ENCODE peak calls at places on chromosomes 12 and 14, in six cellular contexts. B is tibial nerve, T is pancreas, I is body of pancreas, N is left ventricle myocardium inferior, P is amniotic stem cell. M is an unnamed sample.

GRCh38 chr12:113847856-113848255 is 118.3 kb downstream of the RBM19 start:
- DNase-seq in B (no peak), T (no peak), I (no peak), N (no peak), P (no peak), M (no peak)

GRCh38 chr12:132194556-132194955 is 50.3 kb downstream of the NOC4L start:
- DNase-seq in B (no peak), T (no peak), I (no peak), N (no peak), P (no peak), M (no peak)

GRCh38 chr12:66107451-66107915 is 23.1 kb downstream of the LLPH start:
- DNase-seq in B (no peak), T (no peak), I (peak), N (no peak), P (peak), M (peak)

GRCh38 chr14:23536494-23536893 is 15.1 kb downstream of the ZFHX2 start:
- DNase-seq in B (no peak), T (no peak), I (no peak), N (no peak), P (no peak), M (no peak)

GRCh38 chr14:68794856-68795601 is 2.2 kb upstream of the ZFP36L1 start:
- DNase-seq in B (no peak), T (no peak), I (peak), N (no peak), P (peak), M (no peak)

GRCh38 chr14:49420201-49420600 is 166.0 kb downstream of the RPS29 start:
- DNase-seq in B (no peak), T (no peak), I (no peak), N (no peak), P (no peak), M (no peak)

GRCh38 chr12:111842556-111843396 is 748 bp downstream of the MAPKAPK5 start:
- DNase-seq in B (no peak), T (no peak), I (peak), N (no peak), P (no peak), M (no peak)

GRCh38 chr14:90274808-90275454 is 18.6 kb downstream of the PSMC1 start:
- DNase-seq in B (no peak), T (no peak), I (no peak), N (no peak), P (no peak), M (no peak)

GRCh38 chr12:57864382-57864781 is 17.9 kb upstream of the CTDSP2 start:
- DNase-seq in B (no peak), T (no peak), I (no peak), N (no peak), P (no peak), M (no peak)

GRCh38 chr14:92631098-92631497 is 117.3 kb downstream of the LGMN start:
- DNase-seq in B (no peak), T (no peak), I (no peak), N (no peak), P (no peak), M (no peak)

M was measured in omental fat pad.